ENCODE peak calls at places on chromosome 4, in nine cellular contexts. R is hippocampal formation; U is NCI-H345; A is aorta; Z is fibroblast of pulmonary artery; G is epithelial cell of prostate; O is T-helper 9 cell; Q is HepG2; E is effector CD4-positive, alpha-beta T cell. S is an unnamed sample.

GRCh38 chr4:133156096-133156495 is 7.0 kb downstream of the PCDH10 start:
- DNase-seq in U (no peak), A (no peak), Z (no peak), Q (no peak), R (peak), E (no peak), O (no peak), G (no peak), S (no peak)

GRCh38 chr4:131644619-131645018 is 1504.5 kb upstream of the PCDH10 start:
- DNase-seq in U (peak), G (peak), E (no peak), Z (peak), A (no peak), O (no peak), Q (peak), R (no peak), S (peak)

GRCh38 chr4:137738377-137738990 is 206.2 kb upstream of the PCDH18 start:
- DNase-seq in G (no peak), A (no peak), Z (peak), U (no peak), E (no peak), Q (no peak), R (no peak), O (no peak), S (no peak)

GRCh38 chr4:42953316-42953715 is 60.8 kb downstream of the GRXCR1 start:
- DNase-seq in E (no peak), R (no peak), G (no peak), Z (no peak), O (no peak), U (no peak), A (no peak), Q (no peak), S (no peak)

GRCh38 chr4:150479665-150480064 is 102.3 kb upstream of the MAB21L2 start:
- DNase-seq in A (no peak), U (no peak), E (no peak), O (no peak), Z (no peak), Q (no peak), R (no peak), G (no peak), S (no peak)

GRCh38 chr4:100106982-100107381 is 83.3 kb downstream of the DDIT4L start:
- DNase-seq in R (no peak), Z (no peak), G (no peak), A (no peak), E (no peak), U (no peak), Q (no peak), O (no peak), S (no peak)

GRCh38 chr4:39715788-39716187 is 17.9 kb downstream of the UBE2K start:
- DNase-seq in A (no peak), E (no peak), U (no peak), G (no peak), R (no peak), Z (no peak), Q (no peak), O (no peak), S (no peak)

GRCh38 chr4:144399927-144400326 is 246.0 kb upstream of the HHIP start:
- DNase-seq in Z (peak), E (no peak), U (peak), Q (no peak), G (peak), O (no peak), A (peak), R (no peak), S (peak)

GRCh38 chr4:1775731-1776500 is 17.2 kb upstream of the FGFR3 start:
- DNase-seq in E (no peak), Z (no peak), R (no peak), A (no peak), G (no peak), Q (peak), U (no peak), O (no peak), S (no peak)

GRCh38 chr4:71026086-71026485 is 32.6 kb downstream of the DCK start:
- DNase-seq in O (no peak), A (no peak), R (no peak), G (peak), E (no peak), Z (peak), U (no peak), Q (peak), S (peak)